ENCODE peak calls at places on chromosomes 16 and 17, in four cellular contexts. I is Panc1, G is BE2C, Z is suprapubic skin. S is an unnamed sample.

GRCh38 chr16:85235988-85236831 is 123.9 kb upstream of the CIBAR2 start:
- DNase-seq in I (no peak), G (no peak), Z (no peak), S (no peak)

GRCh38 chr16:70467608-70468007 is 13.2 kb downstream of the FCSK start:
- DNase-seq in I (no peak), G (no peak), Z (no peak), S (no peak)

GRCh38 chr16:48547530-48547929 is 62.5 kb downstream of the N4BP1 start:
- DNase-seq in I (no peak), G (no peak), Z (no peak), S (no peak)

GRCh38 chr17:82239401-82239925 is 10.6 kb downstream of the SLC16A3 start:
- DNase-seq in I (no peak), G (no peak), Z (peak; percentile 68), S (no peak)

GRCh38 chr17:50107790-50108414 is 12.8 kb downstream of the PDK2 start:
- DNase-seq in I (no peak), G (no peak), Z (no peak), S (no peak)

GRCh38 chr17:32305049-32305448 is 36.9 kb downstream of the C17orf75 start:
- DNase-seq in I (no peak), G (no peak), Z (no peak), S (no peak)

GRCh38 chr16:51243836-51244483 is 92.9 kb upstream of the SALL1 start:
- DNase-seq in I (no peak), G (no peak), Z (no peak), S (peak; percentile 29)

GRCh38 chr16:89993971-89994370 is 25.3 kb downstream of the DBNDD1 start:
- DNase-seq in I (no peak), G (no peak), Z (no peak), S (no peak)

GRCh38 chr16:88731699-88732098 is 25.4 kb downstream of the CTU2 start:
- DNase-seq in I (no peak), G (no peak), Z (no peak), S (no peak)

GRCh38 chr17:67833134-67833533 is 7.8 kb downstream of the BPTF start:
- DNase-seq in I (no peak), G (no peak), Z (no peak), S (no peak)

GRCh38 chr16:72189865-72190371 is 18.0 kb upstream of the PMFBP1 start:
- DNase-seq in I (no peak), G (peak; percentile 46), Z (no peak), S (no peak)

DNA sequence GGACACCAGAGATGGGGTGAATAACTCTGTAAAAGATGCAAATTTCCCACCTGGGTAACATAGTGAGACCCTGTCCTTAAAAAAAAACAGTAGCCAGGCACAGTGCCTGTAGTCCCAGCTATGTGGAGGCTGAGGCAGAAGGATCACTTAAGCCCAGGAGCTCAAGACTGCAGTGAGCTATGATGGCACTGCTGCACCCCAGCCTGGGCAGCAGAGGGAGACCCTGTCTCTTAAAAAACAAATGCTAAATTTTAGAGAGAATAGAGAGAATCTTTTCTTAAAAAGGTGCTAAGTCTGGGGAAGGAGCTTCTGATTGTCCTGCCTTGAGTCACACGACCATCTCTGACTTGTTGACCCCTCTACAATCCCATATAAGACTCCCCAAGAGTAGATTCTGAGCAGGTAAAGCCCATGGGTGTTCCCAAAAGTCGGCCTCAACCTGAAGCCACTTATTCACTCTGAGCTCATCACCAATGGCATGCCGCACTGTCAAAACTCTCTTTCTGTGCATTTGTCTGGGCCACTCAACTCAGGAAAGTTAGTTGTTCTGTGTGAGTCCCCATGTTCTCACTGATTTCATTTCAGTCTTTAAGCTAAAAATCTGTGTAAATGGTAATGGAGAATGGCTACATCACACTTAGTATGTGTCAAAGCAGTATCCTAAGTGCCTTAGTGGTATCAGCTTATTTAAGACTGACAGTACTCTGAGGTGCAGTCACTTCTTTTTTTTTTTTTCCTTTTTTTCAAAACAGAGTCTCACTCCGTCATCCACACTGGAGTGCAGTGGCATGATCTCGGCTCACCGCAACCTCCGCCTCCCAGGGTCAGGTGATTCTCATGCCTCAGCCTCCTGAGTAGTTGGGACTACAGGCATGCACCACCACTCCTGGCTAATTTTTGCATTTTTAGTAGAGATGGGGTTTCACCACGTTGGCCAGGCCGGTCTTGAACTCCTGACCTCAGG is 41.6 kb downstream of the PRKCB start:
- DNase-seq in I (no peak), G (no peak), Z (no peak), S (no peak)
- TF ChIP-seq CTCF in I (peak; percentile 38), G (no peak), Z (no peak), S (no peak)

GRCh38 chr17:42845556-42845917 is 1.2 kb downstream of the AOC2 start:
- DNase-seq in I (no peak), G (no peak), Z (no peak), S (peak; percentile 70)

GRCh38 chr17:42842286-42842685 is 2.1 kb upstream of the AOC2 start:
- DNase-seq in I (no peak), G (no peak), Z (no peak), S (peak; percentile 29)

GRCh38 chr17:42844271-42844670 is at the start of gene AOC2:
- DNase-seq in I (no peak), G (no peak), Z (no peak), S (peak; percentile 17)

GRCh38 chr17:42844761-42845555 is 578 bp downstream of the AOC2 start:
- DNase-seq in I (no peak), G (no peak), Z (no peak), S (peak; percentile 70)

GRCh38 chr17:42843358-42843934 is 934 bp upstream of the AOC2 start:
- DNase-seq in I (peak; percentile 43), G (peak; percentile 45), Z (no peak), S (no peak)
- TF ChIP-seq CTCF in I (peak; percentile 78), G (peak; percentile 100), Z (peak; percentile 67), S (peak; percentile 87)

DNA sequence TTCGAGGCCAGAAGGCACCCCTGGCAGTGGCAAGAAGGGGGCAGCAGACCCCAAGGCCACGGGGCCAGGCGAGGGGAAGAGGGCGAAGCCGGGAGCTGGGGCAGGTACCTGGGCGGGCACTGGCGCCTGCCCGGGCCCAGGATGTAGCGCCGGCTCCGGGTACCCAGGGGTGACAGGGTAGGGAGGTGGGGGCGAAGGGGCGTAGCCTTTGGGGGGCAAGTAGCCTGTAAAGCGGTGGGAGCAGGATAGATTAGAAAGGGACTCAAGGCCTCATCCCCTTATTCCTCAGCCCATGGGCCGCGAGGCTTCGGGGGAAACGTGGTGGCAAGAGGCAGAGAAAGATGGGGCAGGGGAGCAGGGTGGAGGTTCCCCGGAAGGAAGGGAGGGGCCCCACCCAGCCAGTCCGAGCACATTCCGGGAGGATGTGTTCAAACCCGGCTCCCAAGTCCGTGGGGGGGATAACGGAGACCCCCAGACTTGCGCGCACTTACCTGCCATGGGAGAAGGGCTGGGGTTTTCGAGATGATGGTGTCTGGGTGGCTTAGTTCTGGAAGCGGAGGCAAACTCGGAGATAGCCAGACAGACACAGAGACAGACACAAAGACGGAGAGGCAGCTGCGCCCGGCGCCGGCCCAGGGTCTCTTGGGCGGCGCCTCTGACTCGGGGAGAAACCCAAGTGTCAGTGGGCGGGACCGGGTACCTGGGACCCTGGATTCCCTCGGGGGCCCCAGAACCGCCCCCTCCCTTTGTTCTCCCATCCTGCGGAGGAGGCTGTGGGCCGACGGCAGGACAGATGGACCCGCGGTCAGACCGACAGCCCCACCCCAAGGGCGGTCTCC is 493 bp downstream of the PLSCR3 start:
- DNase-seq in I (no peak), G (no peak), Z (no peak), S (no peak)
- TF ChIP-seq CTCF in I (no peak), G (no peak), Z (no peak), S (no peak)

GRCh38 chr17:74813793-74814192 is 37.6 kb upstream of the NAT9 start:
- DNase-seq in I (no peak), G (no peak), Z (no peak), S (no peak)

GRCh38 chr17:74816883-74817620 is 40.9 kb upstream of the NAT9 start:
- DNase-seq in I (no peak), G (no peak), Z (no peak), S (no peak)

GRCh38 chr17:74815067-74815466 is 38.9 kb upstream of the NAT9 start:
- DNase-seq in I (no peak), G (no peak), Z (no peak), S (no peak)

GRCh38 chr17:74814453-74814852 is 38.3 kb upstream of the NAT9 start:
- DNase-seq in I (no peak), G (no peak), Z (no peak), S (no peak)

DNA sequence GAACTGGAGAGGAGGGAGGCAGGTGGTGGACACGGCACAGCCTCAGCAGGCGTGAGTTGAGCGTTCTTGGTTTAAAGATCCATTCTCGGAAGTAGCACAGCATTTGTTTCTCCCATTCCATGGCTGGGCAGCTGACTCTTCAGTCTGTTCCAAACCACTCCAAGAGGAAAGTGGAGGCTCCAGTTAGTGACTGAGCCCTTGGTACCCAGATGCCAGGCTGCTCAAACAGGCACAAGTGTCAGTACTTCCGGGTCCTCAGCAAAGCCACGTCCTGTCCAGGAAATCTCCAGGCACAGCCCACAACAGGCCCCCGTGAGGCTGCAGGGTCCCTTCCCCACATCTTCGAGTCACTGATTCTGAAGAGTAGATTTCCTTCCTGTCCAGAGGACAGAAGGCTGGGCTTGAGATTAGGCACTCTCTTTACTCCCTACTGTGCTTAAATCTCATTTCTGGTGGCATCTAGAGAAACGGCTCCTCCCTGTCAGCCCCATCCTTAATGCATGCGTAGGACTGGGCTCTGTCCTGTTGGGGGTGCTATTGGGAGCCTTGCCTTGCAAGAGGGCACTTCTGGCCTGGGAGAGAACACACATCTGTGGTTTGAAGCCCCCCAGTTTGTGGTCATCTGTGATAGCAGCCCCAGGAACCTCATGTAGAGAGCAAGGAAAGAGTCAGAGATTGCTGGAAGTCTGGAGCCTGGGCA is 39.7 kb upstream of the NAT9 start:
- DNase-seq in I (no peak), G (no peak), Z (no peak), S (no peak)
- TF ChIP-seq CTCF in I (no peak), G (peak; percentile 47), Z (no peak), S (no peak)

GRCh38 chr16:2428787-2429036 is 535 bp upstream of the CCNF start:
- DNase-seq in I (no peak), G (no peak), Z (no peak), S (no peak)

GRCh38 chr16:2427526-2427925 is 1.7 kb upstream of the CCNF start:
- DNase-seq in I (no peak), G (no peak), Z (peak; percentile 46), S (no peak)

GRCh38 chr16:2429037-2429770 is at the start of gene CCNF:
- DNase-seq in I (peak; percentile 72), G (peak; percentile 99), Z (peak; percentile 98), S (peak; percentile 97)

GRCh38 chr16:2426941-2427361 is 2.3 kb upstream of the CCNF start:
- DNase-seq in I (no peak), G (peak; percentile 57), Z (peak; percentile 62), S (no peak)

GRCh38 chr16:2428051-2428786 is 1.0 kb upstream of the CCNF start:
- DNase-seq in I (no peak), G (peak; percentile 40), Z (peak; percentile 73), S (no peak)
- TF ChIP-seq CTCF in I (peak; percentile 41), G (peak; percentile 20), Z (no peak), S (no peak)

DNA sequence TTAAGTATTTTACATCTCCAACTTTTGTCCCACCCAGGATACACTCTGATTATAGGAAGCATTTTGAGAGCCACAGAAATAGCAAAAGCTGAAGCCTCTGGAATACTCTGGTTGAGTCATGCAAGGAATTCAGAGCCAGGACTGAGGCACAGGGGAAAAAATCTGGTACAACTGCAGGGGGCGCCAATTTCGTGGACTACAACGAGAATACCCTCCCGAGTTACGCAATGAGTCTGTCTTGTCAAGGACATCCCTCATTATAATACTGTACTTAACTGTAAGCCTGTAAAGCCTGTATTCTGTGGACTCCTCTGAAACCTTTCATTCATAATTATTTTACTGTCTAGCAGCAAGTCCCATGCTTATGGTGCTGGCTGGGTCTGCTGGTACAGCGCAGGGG is 7.8 kb downstream of the HOXB1 start:
- DNase-seq in I (no peak), G (no peak), Z (no peak), S (no peak)
- TF ChIP-seq CTCF in I (no peak), G (no peak), Z (no peak), S (no peak)